ENCODE peak calls at places on chromosomes 1 and 21, in five cellular contexts. U, F, V, N and L are unnamed samples.

GRCh38 chr1:5448486-5448885 is 543.7 kb downstream of the NPHP4 start:
- DNase-seq in U (no peak), F (no peak), V (no peak), N (no peak), L (no peak)

GRCh38 chr1:41277371-41277994 is 35.4 kb upstream of the SCMH1 start:
- DNase-seq in U (no peak), F (no peak), V (no peak), N (no peak), L (no peak)

GRCh38 chr1:15207829-15208429 is 39.1 kb upstream of the FHAD1 start:
- DNase-seq in U (peak), F (no peak), V (no peak), N (no peak), L (no peak)

GRCh38 chr21:44530903-44531605 is 8.9 kb downstream of the KRTAP10-1 start:
- DNase-seq in U (no peak), F (no peak), V (no peak), N (no peak), L (no peak)

GRCh38 chr1:183103141-183103540 is 79.9 kb downstream of the LAMC1 start:
- DNase-seq in U (no peak), F (no peak), V (no peak), N (no peak), L (no peak)

GRCh38 chr1:77605246-77606026 is 77.0 kb downstream of the ZZZ3 start:
- DNase-seq in U (peak), F (peak), V (no peak), N (no peak), L (peak)

GRCh38 chr1:45328680-45329079 is 2.0 kb downstream of the HPDL start:
- DNase-seq in U (no peak), F (no peak), V (no peak), N (no peak), L (no peak)

GRCh38 chr1:116737855-116738318 is 16.3 kb upstream of the CD2 start:
- DNase-seq in U (no peak), F (no peak), V (no peak), N (no peak), L (no peak)

GRCh38 chr1:21874328-21874727 is 62.3 kb downstream of the LDLRAD2 start:
- DNase-seq in U (no peak), F (no peak), V (no peak), N (no peak), L (no peak)

GRCh38 chr1:29156543-29157268 is 25.0 kb downstream of the SRSF4 start:
- DNase-seq in U (no peak), F (no peak), V (peak), N (no peak), L (no peak)

GRCh38 chr1:183896466-183897026 is 91.6 kb downstream of the RGL1 start:
- DNase-seq in U (no peak), F (peak), V (no peak), N (no peak), L (no peak)